ENCODE peak calls at places on chromosomes 2 and 18, in four cellular contexts. K is left ventricle myocardium inferior, Z is nucleus accumbens, P is AG04450. E is an unnamed sample.

GRCh38 chr18:79797518-79798345 is at the start of gene KCNG2:
- DNase-seq in K (no peak), Z (peak; percentile 55), P (no peak), E (no peak)

GRCh38 chr2:53018830-53019425 is 748.7 kb upstream of the CHAC2 start:
- DNase-seq in K (no peak), Z (no peak), P (no peak), E (no peak)

GRCh38 chr2:113164234-113164929 is 9.4 kb upstream of the PSD4 start:
- DNase-seq in K (no peak), Z (no peak), P (no peak), E (no peak)

GRCh38 chr2:32627441-32627900 is 379 bp upstream of the TTC27 start:
- DNase-seq in K (peak; percentile 28), Z (peak; percentile 77), P (peak; percentile 7), E (no peak)

GRCh38 chr2:22329097-22329716 is 1055.8 kb upstream of the KLHL29 start:
- DNase-seq in K (peak; percentile 17), Z (no peak), P (no peak), E (no peak)

GRCh38 chr2:44237221-44237620 is 38.1 kb upstream of the SLC3A1 start:
- DNase-seq in K (no peak), Z (no peak), P (no peak), E (no peak)

GRCh38 chr2:160968183-160968582 is 192.0 kb upstream of the TANK start:
- DNase-seq in K (no peak), Z (no peak), P (no peak), E (no peak)

GRCh38 chr18:67265464-67266245 is 250.9 kb downstream of the DSEL start:
- DNase-seq in K (no peak), Z (no peak), P (no peak), E (no peak)

GRCh38 chr2:226660524-226660923 is 139.1 kb downstream of the IRS1 start:
- DNase-seq in K (peak; percentile 24), Z (no peak), P (peak; percentile 53), E (no peak)